ENCODE peak calls at places on chromosomes 1 and 21, in nine cellular contexts. Q is astrocyte, B is fibroblast of the aortic adventitia, Y is IMR-90, C is astrocyte of the cerebellum, W is A549, V is upper lobe of right lung, P is cardiac fibroblast, D is AG09309. H is an unnamed sample.

GRCh38 chr1:167697667-167698141 is 24.1 kb upstream of the MPZL1 start:
- DNase-seq in Q (no peak), B (no peak), Y (no peak), C (no peak), W (no peak), V (no peak), P (no peak), D (no peak), H (no peak)

GRCh38 chr1:96233422-96233821 is 488.2 kb upstream of the PTBP2 start:
- DNase-seq in Q (no peak), B (no peak), Y (no peak), C (no peak), W (no peak), V (no peak), P (no peak), D (no peak), H (no peak)

GRCh38 chr21:44426663-44427191 is 28.6 kb upstream of the LRRC3 start:
- DNase-seq in Q (no peak), B (no peak), Y (no peak), C (no peak), W (no peak), V (peak), P (no peak), D (no peak), H (no peak)

GRCh38 chr1:1024421-1025415 is 4.8 kb downstream of the AGRN start:
- DNase-seq in Q (peak), B (no peak), Y (no peak), C (no peak), W (peak), V (peak), P (peak), D (no peak), H (no peak)

GRCh38 chr1:24474193-24474592 is 28.4 kb upstream of the RCAN3 start:
- DNase-seq in Q (no peak), B (no peak), Y (no peak), C (no peak), W (no peak), V (no peak), P (no peak), D (no peak), H (no peak)

GRCh38 chr21:34498623-34499022 is 13.4 kb downstream of the KCNE1 start:
- DNase-seq in Q (no peak), B (peak), Y (peak), C (no peak), W (no peak), V (no peak), P (peak), D (no peak), H (no peak)

GRCh38 chr1:161013591-161014513 is 7.1 kb downstream of the F11R start:
- DNase-seq in Q (peak), B (peak), Y (peak), C (no peak), W (peak), V (peak), P (peak), D (no peak), H (peak)

GRCh38 chr1:24966121-24966723 is 36.1 kb upstream of the RUNX3 start:
- DNase-seq in Q (no peak), B (no peak), Y (no peak), C (no peak), W (no peak), V (no peak), P (no peak), D (no peak), H (no peak)

GRCh38 chr21:28410264-28410663 is 582.4 kb downstream of the LTN1 start:
- DNase-seq in Q (no peak), B (peak), Y (no peak), C (no peak), W (no peak), V (no peak), P (peak), D (no peak), H (no peak)

GRCh38 chr1:84078108-84078823 is 65.8 kb upstream of the PRKACB start:
- DNase-seq in Q (peak), B (peak), Y (peak), C (no peak), W (peak), V (no peak), P (peak), D (no peak), H (no peak)

GRCh38 chr1:229410370-229410691 is 23.6 kb downstream of the ACTA1 start:
- DNase-seq in Q (no peak), B (no peak), Y (no peak), C (no peak), W (no peak), V (no peak), P (no peak), D (no peak), H (no peak)

GRCh38 chr1:159122005-159122621 is 45.5 kb upstream of the AIM2 start:
- DNase-seq in Q (peak), B (peak), Y (peak), C (peak), W (no peak), V (no peak), P (peak), D (peak), H (no peak)

GRCh38 chr1:4021895-4022268 is 121.8 kb upstream of the C1orf174 start:
- DNase-seq in Q (no peak), B (no peak), Y (no peak), C (no peak), W (no peak), V (no peak), P (no peak), D (no peak), H (no peak)

GRCh38 chr1:4754816-4755215 is 100.4 kb downstream of the AJAP1 start:
- DNase-seq in Q (no peak), B (no peak), Y (no peak), C (no peak), W (no peak), V (no peak), P (no peak), D (no peak), H (no peak)

GRCh38 chr1:9529190-9529589 is 10.1 kb upstream of the SLC25A33 start:
- DNase-seq in Q (peak), B (peak), Y (peak), C (no peak), W (no peak), V (no peak), P (peak), D (no peak), H (no peak)

GRCh38 chr1:239635276-239635675 is 248.9 kb downstream of the CHRM3 start:
- DNase-seq in Q (no peak), B (no peak), Y (no peak), C (no peak), W (no peak), V (no peak), P (no peak), D (no peak), H (no peak)

GRCh38 chr1:32468791-32469190 is 3.9 kb downstream of the ZBTB8B start:
- DNase-seq in Q (no peak), B (no peak), Y (no peak), C (no peak), W (no peak), V (no peak), P (no peak), D (no peak), H (no peak)

GRCh38 chr1:28594661-28595411 is 2.8 kb downstream of the RAB42 start:
- DNase-seq in Q (peak), B (peak), Y (no peak), C (peak), W (peak), V (no peak), P (peak), D (no peak), H (no peak)

GRCh38 chr1:89172468-89173143 is 3.2 kb downstream of the GBP7 start:
- DNase-seq in Q (no peak), B (no peak), Y (no peak), C (no peak), W (no peak), V (no peak), P (no peak), D (no peak), H (no peak)

GRCh38 chr1:43042773-43043470 is 84.3 kb upstream of the SLC2A1 start:
- DNase-seq in Q (no peak), B (no peak), Y (no peak), C (no peak), W (no peak), V (no peak), P (no peak), D (no peak), H (no peak)
- TF ChIP-seq CTCF in Q (no peak), B (no peak), Y (no peak), C (no peak), W (no peak), V (no peak), P (no peak), D (no peak), H (no peak)

GRCh38 chr1:41517039-41517438 is 32.6 kb upstream of the EDN2 start:
- DNase-seq in Q (no peak), B (no peak), Y (no peak), C (no peak), W (no peak), V (no peak), P (no peak), D (no peak), H (no peak)
- H3K4me3 ChIP-seq in Q (no peak), B (no peak), Y (no peak), C (no peak), W (no peak), V (peak), P (no peak), D (no peak), H (no peak)

GRCh38 chr1:209493584-209493983 is 89.9 kb upstream of the CAMK1G start:
- DNase-seq in Q (no peak), B (peak), Y (no peak), C (no peak), W (no peak), V (no peak), P (no peak), D (no peak), H (no peak)

GRCh38 chr1:209491031-209491430 is 92.5 kb upstream of the CAMK1G start:
- DNase-seq in Q (no peak), B (no peak), Y (no peak), C (no peak), W (no peak), V (no peak), P (no peak), D (no peak), H (no peak)

GRCh38 chr1:209491496-209491895 is 92.0 kb upstream of the CAMK1G start:
- DNase-seq in Q (no peak), B (no peak), Y (no peak), C (no peak), W (no peak), V (no peak), P (no peak), D (no peak), H (no peak)

GRCh38 chr1:209490013-209490412 is 93.5 kb upstream of the CAMK1G start:
- DNase-seq in Q (peak), B (peak), Y (peak), C (no peak), W (peak), V (no peak), P (peak), D (peak), H (no peak)

GRCh38 chr1:209491897-209492296 is 91.6 kb upstream of the CAMK1G start:
- DNase-seq in Q (no peak), B (no peak), Y (no peak), C (no peak), W (no peak), V (no peak), P (no peak), D (no peak), H (no peak)
- TF ChIP-seq CTCF in Q (no peak), B (no peak), Y (no peak), C (no peak), W (no peak), V (no peak), P (no peak), D (no peak), H (no peak)

GRCh38 chr21:14959343-14959742 is 105.5 kb downstream of the NRIP1 start:
- DNase-seq in Q (peak), B (no peak), Y (peak), C (no peak), W (no peak), V (no peak), P (no peak), D (no peak), H (no peak)
- H3K4me3 ChIP-seq in Q (no peak), B (no peak), Y (no peak), C (no peak), W (no peak), V (no peak), P (no peak), D (no peak), H (no peak)

DNA sequence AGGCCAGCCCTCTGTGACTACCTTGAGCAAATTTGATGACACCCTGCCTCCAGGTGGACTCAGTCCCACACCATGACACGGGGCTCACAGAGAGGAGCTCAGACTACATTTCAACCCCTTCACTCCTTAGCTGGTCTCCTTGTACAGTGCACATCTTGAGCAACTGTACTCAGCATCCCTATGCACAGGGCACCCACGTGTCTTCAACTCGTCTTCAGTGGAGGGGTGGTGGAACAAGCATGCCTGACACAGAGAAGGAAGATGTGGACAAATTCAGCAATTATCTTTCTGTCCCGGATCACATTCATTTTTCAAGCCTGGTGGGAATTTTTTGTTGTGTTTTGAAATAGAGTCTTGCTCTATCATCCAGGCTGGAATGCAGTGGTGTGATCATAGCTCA is 213.7 kb downstream of the KAZN start:
- DNase-seq in Q (no peak), B (no peak), Y (no peak), C (no peak), W (no peak), V (no peak), P (no peak), D (no peak), H (no peak)
- TF ChIP-seq CTCF in Q (no peak), B (no peak), Y (no peak), C (no peak), W (no peak), V (no peak), P (no peak), D (no peak), H (no peak)